ENCODE peak calls at places on chromosomes 12 and 14, in eight cellular contexts. L is uterus, O is ovary, M is nephron progenitor cell, W is cardiac muscle cell, Y is stomach, U is AG10803, C is gastrocnemius medialis. A is an unnamed sample.
A peak's percentile ranks its signal among the peaks of the same experiment; 100 is the strongest.

GRCh38 chr14:42779024-42779423 is 1172.3 kb downstream of the LRFN5 start:
- DNase-seq in L (no peak), O (no peak), M (no peak), W (no peak), Y (no peak), U (no peak), C (no peak), A (no peak)

GRCh38 chr14:52044791-52045522 is 23.9 kb downstream of the NID2 start:
- DNase-seq in L (no peak), O (no peak), M (no peak), W (peak; percentile 86), Y (no peak), U (peak; percentile 77), C (no peak), A (no peak)

GRCh38 chr12:52867636-52868035 is 18.8 kb upstream of the KRT78 start:
- DNase-seq in L (peak; percentile 43), O (no peak), M (no peak), W (no peak), Y (peak; percentile 59), U (no peak), C (no peak), A (no peak)

GRCh38 chr14:56284641-56285040 is 166.4 kb downstream of the PELI2 start:
- DNase-seq in L (no peak), O (no peak), M (no peak), W (no peak), Y (no peak), U (no peak), C (no peak), A (no peak)

GRCh38 chr12:119940881-119941280 is 48.2 kb upstream of the BICDL1 start:
- DNase-seq in L (no peak), O (no peak), M (no peak), W (peak; percentile 12), Y (no peak), U (peak; percentile 21), C (no peak), A (no peak)

GRCh38 chr12:89384050-89384749 is 31.9 kb upstream of the DUSP6 start:
- DNase-seq in L (peak; percentile 63), O (peak; percentile 22), M (peak; percentile 18), W (peak; percentile 96), Y (peak; percentile 62), U (peak; percentile 98), C (peak; percentile 23), A (no peak)

GRCh38 chr14:81164167-81164774 is 56.5 kb downstream of the GTF2A1 start:
- DNase-seq in L (peak; percentile 77), O (no peak), M (peak; percentile 60), W (peak; percentile 73), Y (peak; percentile 46), U (peak; percentile 66), C (no peak), A (peak; percentile 55)

GRCh38 chr12:113912761-113913295 is 53.3 kb downstream of the RBM19 start:
- DNase-seq in L (peak; percentile 41), O (peak; percentile 34), M (peak; percentile 87), W (peak; percentile 81), Y (peak; percentile 60), U (peak; percentile 65), C (no peak), A (peak; percentile 81)

GRCh38 chr12:106493531-106493930 is 89.3 kb upstream of the RFX4 start:
- DNase-seq in L (no peak), O (no peak), M (no peak), W (no peak), Y (no peak), U (no peak), C (no peak), A (no peak)

GRCh38 chr12:125206757-125207156 is 141.5 kb downstream of the AACS start:
- DNase-seq in L (no peak), O (no peak), M (no peak), W (no peak), Y (no peak), U (no peak), C (no peak), A (no peak)
- TF ChIP-seq CTCF in L (no peak), O (no peak), M (no peak), W (no peak), Y (no peak), U (no peak), C (no peak), A (no peak)

DNA sequence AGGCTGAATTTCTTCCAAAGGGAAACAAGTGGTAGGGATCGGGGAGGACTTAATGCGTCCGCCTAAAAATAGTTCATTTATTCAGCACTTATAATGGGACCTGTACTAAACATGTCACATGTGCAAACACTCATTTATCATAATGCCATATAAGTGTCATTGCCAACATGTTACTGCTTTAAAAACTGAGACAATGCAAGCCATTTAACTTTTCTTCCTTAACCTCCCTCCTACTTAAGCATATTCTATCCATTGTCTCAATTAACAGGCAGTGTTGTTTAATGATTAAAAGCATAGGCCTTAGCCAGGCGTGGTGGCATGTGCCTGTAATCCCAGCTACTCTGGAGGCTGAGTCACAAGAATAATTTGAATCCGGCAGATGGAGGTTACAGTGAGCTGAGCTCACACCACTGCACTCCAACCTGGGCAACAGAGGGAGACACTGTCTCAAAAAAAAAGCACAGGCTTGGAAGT is 13.5 kb upstream of the SCFD1 start:
- DNase-seq in L (no peak), O (no peak), M (no peak), W (peak; percentile 15), Y (no peak), U (peak; percentile 43), C (peak; percentile 13), A (no peak)
- TF ChIP-seq CTCF in L (no peak), O (no peak), M (no peak), W (no peak), Y (no peak), U (peak; percentile 7), C (no peak), A (peak; percentile 8)

GRCh38 chr12:100247765-100248164 is 19.1 kb downstream of the DEPDC4 start:
- DNase-seq in L (no peak), O (no peak), M (no peak), W (no peak), Y (no peak), U (no peak), C (no peak), A (no peak)

GRCh38 chr12:100249936-100250335 is 16.9 kb downstream of the DEPDC4 start:
- DNase-seq in L (no peak), O (no peak), M (no peak), W (no peak), Y (no peak), U (no peak), C (no peak), A (no peak)

GRCh38 chr12:100251917-100252316 is 15.0 kb downstream of the DEPDC4 start:
- DNase-seq in L (no peak), O (no peak), M (no peak), W (no peak), Y (no peak), U (no peak), C (no peak), A (no peak)

GRCh38 chr12:100253437-100253836 is 13.4 kb downstream of the DEPDC4 start:
- DNase-seq in L (no peak), O (no peak), M (no peak), W (no peak), Y (no peak), U (no peak), C (no peak), A (no peak)

GRCh38 chr12:100248886-100249285 is 18.0 kb downstream of the DEPDC4 start:
- DNase-seq in L (no peak), O (no peak), M (no peak), W (no peak), Y (no peak), U (peak; percentile 22), C (no peak), A (no peak)
- TF ChIP-seq CTCF in L (no peak), O (no peak), M (no peak), W (no peak), Y (no peak), U (no peak), C (no peak), A (no peak)

GRCh38 chr12:127450822-127451221 is 816.1 kb upstream of the TMEM132C start:
- DNase-seq in L (no peak), O (no peak), M (no peak), W (no peak), Y (no peak), U (no peak), C (no peak), A (no peak)
- TF ChIP-seq CTCF in L (no peak), O (no peak), M (no peak), W (no peak), Y (no peak), U (peak; percentile 5), C (no peak), A (no peak)

DNA sequence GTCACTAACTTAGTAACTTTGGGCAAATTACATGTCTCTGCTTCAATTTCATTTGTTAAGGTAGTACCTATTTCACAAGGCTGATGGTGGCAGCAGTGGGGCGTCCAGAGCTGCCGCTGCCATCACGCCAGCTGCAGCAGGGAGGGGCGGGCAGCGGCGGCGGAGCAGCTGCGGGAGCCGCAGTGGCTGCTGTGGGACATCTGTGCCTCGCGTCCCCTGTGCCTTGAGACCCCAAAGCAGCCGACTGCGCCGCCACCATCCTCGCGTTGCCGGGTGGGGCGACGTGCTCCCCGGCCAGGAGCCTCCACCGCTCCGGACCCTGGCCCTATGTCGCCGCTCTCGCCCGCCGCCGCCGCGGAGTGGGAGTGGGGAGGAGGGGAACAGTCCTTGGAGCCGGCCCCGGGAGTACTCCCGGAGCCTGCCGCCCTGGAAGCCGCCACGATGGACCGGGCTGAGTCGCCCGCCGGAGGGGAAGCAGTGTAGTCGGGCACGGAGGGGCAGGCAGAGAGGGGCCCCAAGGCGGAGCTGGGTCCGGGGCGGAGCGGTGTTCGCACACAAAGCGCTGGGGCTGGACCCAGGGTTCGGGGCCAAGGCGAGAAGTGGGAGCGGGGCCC is 51.4 kb downstream of the A2M start:
- DNase-seq in L (peak; percentile 48), O (peak; percentile 56), M (peak; percentile 68), W (peak; percentile 58), Y (peak; percentile 72), U (peak; percentile 38), C (peak; percentile 45), A (no peak)
- TF ChIP-seq CTCF in L (peak; percentile 40), O (peak; percentile 10), M (no peak), W (no peak), Y (peak; percentile 30), U (peak; percentile 34), C (peak; percentile 27), A (peak; percentile 48)

GRCh38 chr12:48750769-48751356 is 34.4 kb upstream of the CCNT1 start:
- DNase-seq in L (no peak), O (no peak), M (no peak), W (no peak), Y (no peak), U (no peak), C (no peak), A (no peak)
- TF ChIP-seq CTCF in L (no peak), O (no peak), M (no peak), W (no peak), Y (no peak), U (no peak), C (no peak), A (no peak)

A was measured in D721Med.